ENCODE peak calls at places on chromosomes 12 and 14, in seven cellular contexts. F, D, Y, Z, U, W and X are unnamed samples.

GRCh38 chr12:7180685-7181084 is 8.8 kb upstream of the PEX5 start:
- DNase-seq in F (no peak), D (no peak), Y (no peak), Z (no peak), U (no peak), W (no peak), X (no peak)

GRCh38 chr12:105561981-105562726 is 231.7 kb downstream of the C12orf75 start:
- DNase-seq in F (no peak), D (no peak), Y (peak), Z (no peak), U (peak), W (peak), X (no peak)

GRCh38 chr14:92546347-92547053 is 32.9 kb downstream of the RIN3 start:
- DNase-seq in F (no peak), D (no peak), Y (no peak), Z (no peak), U (no peak), W (no peak), X (no peak)

GRCh38 chr14:58785741-58786140 is 148.0 kb downstream of the DACT1 start:
- DNase-seq in F (no peak), D (no peak), Y (no peak), Z (peak), U (no peak), W (no peak), X (no peak)

GRCh38 chr14:53509227-53509822 is 356.2 kb upstream of the DDHD1 start:
- DNase-seq in F (no peak), D (no peak), Y (no peak), Z (peak), U (peak), W (no peak), X (no peak)

GRCh38 chr14:65751510-65751909 is 339.0 kb downstream of the FUT8 start:
- DNase-seq in F (no peak), D (no peak), Y (no peak), Z (peak), U (no peak), W (no peak), X (no peak)

GRCh38 chr14:74409441-74409840 is 16.6 kb downstream of the SYNDIG1L start:
- DNase-seq in F (no peak), D (peak), Y (no peak), Z (no peak), U (no peak), W (no peak), X (no peak)

GRCh38 chr12:12379831-12380730 is 23.2 kb downstream of the BORCS5 start:
- DNase-seq in F (peak), D (no peak), Y (no peak), Z (no peak), U (no peak), W (no peak), X (no peak)

GRCh38 chr12:57899010-57899662 is 42.2 kb upstream of the ATP23 start:
- DNase-seq in F (peak), D (peak), Y (no peak), Z (no peak), U (no peak), W (no peak), X (no peak)